ENCODE peak calls at places on chromosome 7, in seven cellular contexts. One of them, this sample, is unnamed.

GRCh38 chr7:75555736-75556135 is 63.6 kb downstream of the SPDYE5 start:
- DNase-seq in CD8-positive, alpha-beta T cell: no peak
- DNase-seq in osteoblast: peak
- DNase-seq in activated CD8-positive, alpha-beta T cell treated with anti-CD3 and anti-CD28 coated beads, Interleukin-2, amount 10 ng/mL, durations not matched to agents 7 days and 5 days: no peak
- DNase-seq in mucosa of gallbladder: no peak
- DNase-seq in RWPE1: no peak
- DNase-seq in amniotic stem cell: no peak
- DNase-seq in this sample: no peak

GRCh38 chr7:139728203-139728602 is 49.6 kb downstream of the HIPK2 start:
- DNase-seq in mucosa of gallbladder: no peak
- DNase-seq in CD8-positive, alpha-beta T cell: no peak
- DNase-seq in activated CD8-positive, alpha-beta T cell treated with anti-CD3 and anti-CD28 coated beads, Interleukin-2, amount 10 ng/mL, durations not matched to agents 7 days and 5 days: no peak
- DNase-seq in RWPE1: no peak
- DNase-seq in amniotic stem cell: no peak
- DNase-seq in osteoblast: no peak
- DNase-seq in this sample: no peak

GRCh38 chr7:133827707-133828580 is 299.2 kb upstream of the LRGUK start:
- DNase-seq in osteoblast: no peak
- DNase-seq in RWPE1: no peak
- DNase-seq in mucosa of gallbladder: no peak
- DNase-seq in CD8-positive, alpha-beta T cell: no peak
- DNase-seq in activated CD8-positive, alpha-beta T cell treated with anti-CD3 and anti-CD28 coated beads, Interleukin-2, amount 10 ng/mL, durations not matched to agents 7 days and 5 days: no peak
- DNase-seq in amniotic stem cell: no peak
- DNase-seq in this sample: no peak

GRCh38 chr7:82694020-82694419 is 250.4 kb upstream of the CACNA2D1 start:
- DNase-seq in mucosa of gallbladder: no peak
- DNase-seq in activated CD8-positive, alpha-beta T cell treated with anti-CD3 and anti-CD28 coated beads, Interleukin-2, amount 10 ng/mL, durations not matched to agents 7 days and 5 days: no peak
- DNase-seq in CD8-positive, alpha-beta T cell: no peak
- DNase-seq in amniotic stem cell: no peak
- DNase-seq in osteoblast: peak
- DNase-seq in RWPE1: no peak
- DNase-seq in this sample: no peak

GRCh38 chr7:150383710-150384397 is 4.7 kb downstream of the ZNF775 start:
- DNase-seq in mucosa of gallbladder: no peak
- DNase-seq in osteoblast: peak
- DNase-seq in amniotic stem cell: no peak
- DNase-seq in CD8-positive, alpha-beta T cell: no peak
- DNase-seq in activated CD8-positive, alpha-beta T cell treated with anti-CD3 and anti-CD28 coated beads, Interleukin-2, amount 10 ng/mL, durations not matched to agents 7 days and 5 days: no peak
- DNase-seq in RWPE1: no peak
- DNase-seq in this sample: no peak

GRCh38 chr7:91239171-91239604 is 25.0 kb upstream of the FZD1 start:
- DNase-seq in CD8-positive, alpha-beta T cell: no peak
- DNase-seq in activated CD8-positive, alpha-beta T cell treated with anti-CD3 and anti-CD28 coated beads, Interleukin-2, amount 10 ng/mL, durations not matched to agents 7 days and 5 days: no peak
- DNase-seq in amniotic stem cell: no peak
- DNase-seq in osteoblast: no peak
- DNase-seq in RWPE1: no peak
- DNase-seq in mucosa of gallbladder: no peak
- DNase-seq in this sample: no peak

GRCh38 chr7:45701701-45702460 is 127.7 kb downstream of the ADCY1 start:
- DNase-seq in RWPE1: no peak
- DNase-seq in activated CD8-positive, alpha-beta T cell treated with anti-CD3 and anti-CD28 coated beads, Interleukin-2, amount 10 ng/mL, durations not matched to agents 7 days and 5 days: no peak
- DNase-seq in amniotic stem cell: no peak
- DNase-seq in osteoblast: no peak
- DNase-seq in CD8-positive, alpha-beta T cell: no peak
- DNase-seq in mucosa of gallbladder: no peak
- DNase-seq in this sample: no peak

GRCh38 chr7:122887198-122887597 is 938 bp upstream of the CADPS2 start:
- DNase-seq in mucosa of gallbladder: peak
- DNase-seq in RWPE1: peak
- DNase-seq in CD8-positive, alpha-beta T cell: no peak
- DNase-seq in osteoblast: peak
- DNase-seq in activated CD8-positive, alpha-beta T cell treated with anti-CD3 and anti-CD28 coated beads, Interleukin-2, amount 10 ng/mL, durations not matched to agents 7 days and 5 days: no peak
- DNase-seq in amniotic stem cell: peak
- DNase-seq in this sample: no peak

GRCh38 chr7:131554880-131555516 is 1.4 kb downstream of the PODXL start:
- DNase-seq in CD8-positive, alpha-beta T cell: no peak
- DNase-seq in amniotic stem cell: no peak
- DNase-seq in mucosa of gallbladder: no peak
- DNase-seq in osteoblast: peak
- DNase-seq in activated CD8-positive, alpha-beta T cell treated with anti-CD3 and anti-CD28 coated beads, Interleukin-2, amount 10 ng/mL, durations not matched to agents 7 days and 5 days: no peak
- DNase-seq in RWPE1: no peak
- DNase-seq in this sample: no peak

GRCh38 chr7:17105701-17106100 is 192.8 kb upstream of the AHR start:
- DNase-seq in activated CD8-positive, alpha-beta T cell treated with anti-CD3 and anti-CD28 coated beads, Interleukin-2, amount 10 ng/mL, durations not matched to agents 7 days and 5 days: no peak
- DNase-seq in mucosa of gallbladder: no peak
- DNase-seq in amniotic stem cell: no peak
- DNase-seq in CD8-positive, alpha-beta T cell: no peak
- DNase-seq in RWPE1: no peak
- DNase-seq in osteoblast: no peak
- DNase-seq in this sample: no peak

GRCh38 chr7:114921636-114922150 is at the start of gene MDFIC:
- DNase-seq in osteoblast: peak
- DNase-seq in activated CD8-positive, alpha-beta T cell treated with anti-CD3 and anti-CD28 coated beads, Interleukin-2, amount 10 ng/mL, durations not matched to agents 7 days and 5 days: no peak
- DNase-seq in amniotic stem cell: no peak
- DNase-seq in RWPE1: no peak
- DNase-seq in CD8-positive, alpha-beta T cell: peak
- DNase-seq in mucosa of gallbladder: no peak
- DNase-seq in this sample: no peak

GRCh38 chr7:7103343-7104313 is 78.7 kb upstream of the C1GALT1 start:
- DNase-seq in activated CD8-positive, alpha-beta T cell treated with anti-CD3 and anti-CD28 coated beads, Interleukin-2, amount 10 ng/mL, durations not matched to agents 7 days and 5 days: peak
- DNase-seq in amniotic stem cell: peak
- DNase-seq in mucosa of gallbladder: no peak
- DNase-seq in CD8-positive, alpha-beta T cell: no peak
- DNase-seq in osteoblast: peak
- DNase-seq in RWPE1: peak
- DNase-seq in this sample: no peak

GRCh38 chr7:52634996-52635395 is 400.4 kb upstream of the POM121L12 start:
- DNase-seq in CD8-positive, alpha-beta T cell: no peak
- DNase-seq in mucosa of gallbladder: peak
- DNase-seq in RWPE1: no peak
- DNase-seq in activated CD8-positive, alpha-beta T cell treated with anti-CD3 and anti-CD28 coated beads, Interleukin-2, amount 10 ng/mL, durations not matched to agents 7 days and 5 days: no peak
- DNase-seq in amniotic stem cell: no peak
- DNase-seq in osteoblast: no peak
- DNase-seq in this sample: no peak

This sample was measured in esophagus muscularis mucosa.